ENCODE peak calls at places on chromosomes 13 and 19, in ten cellular contexts. One of them, this sample, is unnamed.
A peak's percentile ranks its signal among the peaks of the same experiment; 100 is the strongest.

GRCh38 chr13:102317593-102317992 is 84.3 kb downstream of the FGF14 start:
- DNase-seq in HFF-Myc: no peak
- DNase-seq in activated CD8-positive, alpha-beta T cell treated with anti-CD3 and anti-CD28 coated beads for 36 hours: no peak
- DNase-seq in AG04449: no peak
- DNase-seq in neural progenitor cell: no peak
- DNase-seq in A549: no peak
- DNase-seq in kidney epithelial cell: no peak
- DNase-seq in dorsolateral prefrontal cortex: peak; percentile 57
- DNase-seq in HFFc6: no peak
- DNase-seq in foreskin keratinocyte: no peak
- DNase-seq in this sample: no peak

GRCh38 chr13:34276764-34277163 is 458.8 kb downstream of the RFC3 start:
- DNase-seq in foreskin keratinocyte: no peak
- DNase-seq in HFFc6: no peak
- DNase-seq in kidney epithelial cell: no peak
- DNase-seq in neural progenitor cell: no peak
- DNase-seq in activated CD8-positive, alpha-beta T cell treated with anti-CD3 and anti-CD28 coated beads for 36 hours: no peak
- DNase-seq in AG04449: no peak
- DNase-seq in HFF-Myc: no peak
- DNase-seq in dorsolateral prefrontal cortex: no peak
- DNase-seq in A549: no peak
- DNase-seq in this sample: no peak

GRCh38 chr13:40599146-40599545 is 67.3 kb downstream of the FOXO1 start:
- DNase-seq in dorsolateral prefrontal cortex: no peak
- DNase-seq in activated CD8-positive, alpha-beta T cell treated with anti-CD3 and anti-CD28 coated beads for 36 hours: peak; percentile 53
- DNase-seq in kidney epithelial cell: no peak
- DNase-seq in A549: no peak
- DNase-seq in foreskin keratinocyte: no peak
- DNase-seq in neural progenitor cell: no peak
- DNase-seq in HFF-Myc: no peak
- DNase-seq in HFFc6: no peak
- DNase-seq in AG04449: no peak
- DNase-seq in this sample: no peak

GRCh38 chr13:35767256-35767981 is 290.9 kb upstream of the MAB21L1 start:
- DNase-seq in HFFc6: no peak
- DNase-seq in dorsolateral prefrontal cortex: no peak
- DNase-seq in activated CD8-positive, alpha-beta T cell treated with anti-CD3 and anti-CD28 coated beads for 36 hours: no peak
- DNase-seq in HFF-Myc: no peak
- DNase-seq in A549: no peak
- DNase-seq in neural progenitor cell: no peak
- DNase-seq in foreskin keratinocyte: no peak
- DNase-seq in AG04449: no peak
- DNase-seq in kidney epithelial cell: no peak
- DNase-seq in this sample: no peak

GRCh38 chr13:97275265-97275664 is 53.1 kb downstream of the MBNL2 start:
- DNase-seq in neural progenitor cell: no peak
- DNase-seq in foreskin keratinocyte: peak; percentile 80
- DNase-seq in dorsolateral prefrontal cortex: no peak
- DNase-seq in AG04449: no peak
- DNase-seq in kidney epithelial cell: no peak
- DNase-seq in activated CD8-positive, alpha-beta T cell treated with anti-CD3 and anti-CD28 coated beads for 36 hours: no peak
- DNase-seq in HFF-Myc: peak; percentile 84
- DNase-seq in HFFc6: peak; percentile 89
- DNase-seq in A549: no peak
- DNase-seq in this sample: no peak

GRCh38 chr13:80742027-80742426 is 401.1 kb upstream of the SPRY2 start:
- DNase-seq in neural progenitor cell: no peak
- DNase-seq in AG04449: no peak
- DNase-seq in kidney epithelial cell: no peak
- DNase-seq in HFF-Myc: no peak
- DNase-seq in HFFc6: no peak
- DNase-seq in activated CD8-positive, alpha-beta T cell treated with anti-CD3 and anti-CD28 coated beads for 36 hours: no peak
- DNase-seq in dorsolateral prefrontal cortex: no peak
- DNase-seq in foreskin keratinocyte: no peak
- DNase-seq in A549: no peak
- DNase-seq in this sample: no peak

GRCh38 chr13:73820285-73820684 is 313.9 kb downstream of the KLF12 start:
- DNase-seq in activated CD8-positive, alpha-beta T cell treated with anti-CD3 and anti-CD28 coated beads for 36 hours: no peak
- DNase-seq in HFFc6: no peak
- DNase-seq in neural progenitor cell: no peak
- DNase-seq in A549: no peak
- DNase-seq in kidney epithelial cell: no peak
- DNase-seq in foreskin keratinocyte: no peak
- DNase-seq in HFF-Myc: no peak
- DNase-seq in AG04449: no peak
- DNase-seq in dorsolateral prefrontal cortex: no peak
- DNase-seq in this sample: no peak

GRCh38 chr13:102399791-102400618 is 1.8 kb downstream of the FGF14 start:
- DNase-seq in kidney epithelial cell: no peak
- DNase-seq in A549: peak; percentile 28
- DNase-seq in AG04449: no peak
- DNase-seq in dorsolateral prefrontal cortex: peak; percentile 43
- DNase-seq in neural progenitor cell: peak; percentile 46
- DNase-seq in HFF-Myc: no peak
- DNase-seq in activated CD8-positive, alpha-beta T cell treated with anti-CD3 and anti-CD28 coated beads for 36 hours: peak; percentile 26
- DNase-seq in HFFc6: no peak
- DNase-seq in foreskin keratinocyte: peak; percentile 15
- DNase-seq in this sample: no peak

GRCh38 chr13:27372896-27373295 is 51.5 kb upstream of the GTF3A start:
- DNase-seq in AG04449: no peak
- DNase-seq in neural progenitor cell: peak; percentile 40
- DNase-seq in foreskin keratinocyte: no peak
- DNase-seq in HFFc6: no peak
- DNase-seq in activated CD8-positive, alpha-beta T cell treated with anti-CD3 and anti-CD28 coated beads for 36 hours: no peak
- DNase-seq in HFF-Myc: no peak
- DNase-seq in A549: no peak
- DNase-seq in kidney epithelial cell: no peak
- DNase-seq in dorsolateral prefrontal cortex: no peak
- DNase-seq in this sample: no peak
- TF ChIP-seq CTCF in AG04449: no peak
- TF ChIP-seq CTCF in neural progenitor cell: peak; percentile 20
- TF ChIP-seq CTCF in foreskin keratinocyte: peak; percentile 9
- TF ChIP-seq CTCF in HFFc6: no peak
- TF ChIP-seq CTCF in activated CD8-positive, alpha-beta T cell treated with anti-CD3 and anti-CD28 coated beads for 36 hours: no peak
- TF ChIP-seq CTCF in HFF-Myc: no peak
- TF ChIP-seq CTCF in A549: no peak
- TF ChIP-seq CTCF in kidney epithelial cell: no peak
- TF ChIP-seq CTCF in dorsolateral prefrontal cortex: no peak
- TF ChIP-seq CTCF in this sample: no peak

DNA sequence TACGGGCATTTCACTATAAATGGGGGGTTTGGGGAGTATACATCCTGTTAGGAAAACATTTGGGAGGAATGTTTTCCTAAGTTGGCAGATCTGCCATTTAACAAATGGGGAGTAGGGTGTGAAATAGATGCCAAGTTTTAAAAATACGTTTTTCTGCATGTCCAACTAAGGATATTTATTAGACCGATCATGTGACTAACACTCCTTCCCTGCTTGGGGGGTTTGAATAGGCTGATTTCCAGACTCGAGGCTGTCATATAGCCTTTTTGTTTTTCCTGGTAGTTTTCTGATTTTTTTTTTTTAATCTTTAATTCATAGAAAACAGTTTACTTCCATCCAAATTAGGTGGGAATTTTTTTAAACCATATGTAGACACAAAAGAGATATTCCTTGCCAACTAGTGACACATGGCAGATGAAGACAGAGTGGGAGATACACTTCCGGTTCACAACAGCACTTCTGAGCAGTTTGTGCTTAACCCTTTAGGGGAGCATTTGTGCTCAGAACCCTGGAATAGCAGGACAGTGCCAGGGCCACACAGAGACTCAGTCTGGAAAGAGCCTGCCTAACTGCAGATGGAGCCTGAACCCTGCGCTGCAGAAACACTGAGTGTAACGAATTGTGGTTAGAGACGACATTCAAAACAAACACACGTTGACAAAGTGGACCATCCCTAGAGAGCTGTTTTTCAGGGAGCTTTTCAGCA is 5.6 kb upstream of the GATAD2A start:
- DNase-seq in kidney epithelial cell: no peak
- DNase-seq in activated CD8-positive, alpha-beta T cell treated with anti-CD3 and anti-CD28 coated beads for 36 hours: no peak
- DNase-seq in AG04449: no peak
- DNase-seq in HFFc6: no peak
- DNase-seq in foreskin keratinocyte: no peak
- DNase-seq in HFF-Myc: peak; percentile 47
- DNase-seq in A549: no peak
- DNase-seq in dorsolateral prefrontal cortex: no peak
- DNase-seq in neural progenitor cell: no peak
- DNase-seq in this sample: no peak
- TF ChIP-seq CTCF in kidney epithelial cell: no peak
- TF ChIP-seq CTCF in activated CD8-positive, alpha-beta T cell treated with anti-CD3 and anti-CD28 coated beads for 36 hours: no peak
- TF ChIP-seq CTCF in AG04449: no peak
- TF ChIP-seq CTCF in HFFc6: no peak
- TF ChIP-seq CTCF in foreskin keratinocyte: no peak
- TF ChIP-seq CTCF in HFF-Myc: no peak
- TF ChIP-seq CTCF in A549: no peak
- TF ChIP-seq CTCF in dorsolateral prefrontal cortex: no peak
- TF ChIP-seq CTCF in neural progenitor cell: no peak
- TF ChIP-seq CTCF in this sample: no peak

GRCh38 chr19:10565567-10566407 is at the start of gene KRI1:
- DNase-seq in neural progenitor cell: peak; percentile 99
- DNase-seq in A549: peak; percentile 90
- DNase-seq in kidney epithelial cell: peak; percentile 81
- DNase-seq in HFF-Myc: peak; percentile 91
- DNase-seq in AG04449: peak; percentile 67
- DNase-seq in foreskin keratinocyte: peak; percentile 85
- DNase-seq in HFFc6: peak; percentile 96
- DNase-seq in activated CD8-positive, alpha-beta T cell treated with anti-CD3 and anti-CD28 coated beads for 36 hours: peak; percentile 99
- DNase-seq in dorsolateral prefrontal cortex: peak; percentile 97
- DNase-seq in this sample: peak; percentile 100

GRCh38 chr19:10566658-10567410 is 1.0 kb upstream of the KRI1 start:
- DNase-seq in kidney epithelial cell: no peak
- DNase-seq in HFFc6: no peak
- DNase-seq in neural progenitor cell: no peak
- DNase-seq in AG04449: no peak
- DNase-seq in foreskin keratinocyte: no peak
- DNase-seq in dorsolateral prefrontal cortex: no peak
- DNase-seq in A549: no peak
- DNase-seq in HFF-Myc: no peak
- DNase-seq in activated CD8-positive, alpha-beta T cell treated with anti-CD3 and anti-CD28 coated beads for 36 hours: peak; percentile 87
- DNase-seq in this sample: no peak

GRCh38 chr19:10562609-10563008 is 3.2 kb downstream of the KRI1 start:
- DNase-seq in AG04449: no peak
- DNase-seq in foreskin keratinocyte: no peak
- DNase-seq in dorsolateral prefrontal cortex: no peak
- DNase-seq in neural progenitor cell: no peak
- DNase-seq in HFFc6: no peak
- DNase-seq in A549: no peak
- DNase-seq in kidney epithelial cell: no peak
- DNase-seq in activated CD8-positive, alpha-beta T cell treated with anti-CD3 and anti-CD28 coated beads for 36 hours: no peak
- DNase-seq in HFF-Myc: no peak
- DNase-seq in this sample: no peak

GRCh38 chr19:10566408-10566657 is 523 bp upstream of the KRI1 start:
- DNase-seq in HFFc6: no peak
- DNase-seq in kidney epithelial cell: no peak
- DNase-seq in HFF-Myc: no peak
- DNase-seq in foreskin keratinocyte: no peak
- DNase-seq in A549: no peak
- DNase-seq in dorsolateral prefrontal cortex: no peak
- DNase-seq in activated CD8-positive, alpha-beta T cell treated with anti-CD3 and anti-CD28 coated beads for 36 hours: no peak
- DNase-seq in neural progenitor cell: no peak
- DNase-seq in AG04449: no peak
- DNase-seq in this sample: no peak

DNA sequence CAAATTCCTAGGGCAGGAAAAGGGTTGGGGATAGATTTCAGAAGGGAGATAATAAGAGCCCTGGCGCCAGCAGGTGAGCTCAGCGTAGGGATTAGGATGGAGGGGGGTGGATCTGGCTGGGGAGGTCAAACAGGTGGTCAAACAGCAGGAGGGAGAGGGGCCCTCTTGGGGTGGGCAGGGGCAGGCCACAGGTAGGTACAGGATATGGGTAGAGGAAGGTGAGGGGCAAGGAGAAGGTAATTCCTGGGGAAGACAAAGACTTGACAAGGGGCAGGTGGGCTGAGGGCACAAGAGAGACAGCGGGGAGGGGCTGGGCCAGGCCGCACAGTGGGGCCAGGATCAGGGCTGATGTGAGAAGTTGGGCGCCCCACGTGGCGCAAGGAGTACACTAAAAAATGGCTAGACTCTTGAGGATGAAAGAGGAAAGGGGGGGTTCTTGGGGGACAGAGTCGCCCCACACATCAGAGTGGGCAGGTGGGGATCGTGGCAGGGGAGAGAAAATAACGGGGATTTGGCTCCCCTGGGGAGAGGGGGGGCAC is 713 bp downstream of the KRI1 start:
- DNase-seq in HFFc6: no peak
- DNase-seq in activated CD8-positive, alpha-beta T cell treated with anti-CD3 and anti-CD28 coated beads for 36 hours: peak; percentile 80
- DNase-seq in HFF-Myc: no peak
- DNase-seq in A549: peak; percentile 67
- DNase-seq in kidney epithelial cell: no peak
- DNase-seq in dorsolateral prefrontal cortex: no peak
- DNase-seq in foreskin keratinocyte: no peak
- DNase-seq in neural progenitor cell: peak; percentile 81
- DNase-seq in AG04449: no peak
- DNase-seq in this sample: no peak
- TF ChIP-seq CTCF in HFFc6: no peak
- TF ChIP-seq CTCF in activated CD8-positive, alpha-beta T cell treated with anti-CD3 and anti-CD28 coated beads for 36 hours: peak; percentile 24
- TF ChIP-seq CTCF in HFF-Myc: peak; percentile 16
- TF ChIP-seq CTCF in A549: no peak
- TF ChIP-seq CTCF in kidney epithelial cell: peak; percentile 33
- TF ChIP-seq CTCF in dorsolateral prefrontal cortex: no peak
- TF ChIP-seq CTCF in foreskin keratinocyte: peak; percentile 44
- TF ChIP-seq CTCF in neural progenitor cell: peak; percentile 43
- TF ChIP-seq CTCF in AG04449: peak; percentile 51
- TF ChIP-seq CTCF in this sample: peak; percentile 12

GRCh38 chr19:5356428-5356827 is 15.8 kb upstream of the PTPRS start:
- DNase-seq in AG04449: no peak
- DNase-seq in kidney epithelial cell: no peak
- DNase-seq in A549: no peak
- DNase-seq in foreskin keratinocyte: no peak
- DNase-seq in dorsolateral prefrontal cortex: no peak
- DNase-seq in activated CD8-positive, alpha-beta T cell treated with anti-CD3 and anti-CD28 coated beads for 36 hours: no peak
- DNase-seq in HFFc6: no peak
- DNase-seq in neural progenitor cell: peak; percentile 31
- DNase-seq in HFF-Myc: no peak
- DNase-seq in this sample: no peak

GRCh38 chr19:5355076-5355475 is 14.5 kb upstream of the PTPRS start:
- DNase-seq in foreskin keratinocyte: no peak
- DNase-seq in activated CD8-positive, alpha-beta T cell treated with anti-CD3 and anti-CD28 coated beads for 36 hours: no peak
- DNase-seq in dorsolateral prefrontal cortex: no peak
- DNase-seq in neural progenitor cell: no peak
- DNase-seq in kidney epithelial cell: no peak
- DNase-seq in HFFc6: no peak
- DNase-seq in HFF-Myc: no peak
- DNase-seq in A549: no peak
- DNase-seq in AG04449: no peak
- DNase-seq in this sample: no peak

GRCh38 chr19:5355693-5356092 is 15.1 kb upstream of the PTPRS start:
- DNase-seq in activated CD8-positive, alpha-beta T cell treated with anti-CD3 and anti-CD28 coated beads for 36 hours: no peak
- DNase-seq in kidney epithelial cell: no peak
- DNase-seq in AG04449: no peak
- DNase-seq in HFF-Myc: no peak
- DNase-seq in HFFc6: no peak
- DNase-seq in foreskin keratinocyte: no peak
- DNase-seq in neural progenitor cell: no peak
- DNase-seq in dorsolateral prefrontal cortex: no peak
- DNase-seq in A549: no peak
- DNase-seq in this sample: no peak

GRCh38 chr19:5352229-5352763 is 11.7 kb upstream of the PTPRS start:
- DNase-seq in foreskin keratinocyte: no peak
- DNase-seq in kidney epithelial cell: no peak
- DNase-seq in neural progenitor cell: peak; percentile 45
- DNase-seq in activated CD8-positive, alpha-beta T cell treated with anti-CD3 and anti-CD28 coated beads for 36 hours: no peak
- DNase-seq in dorsolateral prefrontal cortex: no peak
- DNase-seq in A549: no peak
- DNase-seq in HFFc6: peak; percentile 36
- DNase-seq in HFF-Myc: no peak
- DNase-seq in AG04449: no peak
- DNase-seq in this sample: no peak

GRCh38 chr19:5354403-5354802 is 13.8 kb upstream of the PTPRS start:
- DNase-seq in foreskin keratinocyte: no peak
- DNase-seq in dorsolateral prefrontal cortex: no peak
- DNase-seq in activated CD8-positive, alpha-beta T cell treated with anti-CD3 and anti-CD28 coated beads for 36 hours: peak; percentile 59
- DNase-seq in A549: no peak
- DNase-seq in kidney epithelial cell: no peak
- DNase-seq in HFF-Myc: no peak
- DNase-seq in AG04449: no peak
- DNase-seq in HFFc6: no peak
- DNase-seq in neural progenitor cell: peak; percentile 39
- DNase-seq in this sample: no peak
- TF ChIP-seq CTCF in foreskin keratinocyte: peak; percentile 55
- TF ChIP-seq CTCF in dorsolateral prefrontal cortex: no peak
- TF ChIP-seq CTCF in activated CD8-positive, alpha-beta T cell treated with anti-CD3 and anti-CD28 coated beads for 36 hours: peak; percentile 50
- TF ChIP-seq CTCF in A549: no peak
- TF ChIP-seq CTCF in kidney epithelial cell: peak; percentile 27
- TF ChIP-seq CTCF in HFF-Myc: peak; percentile 47
- TF ChIP-seq CTCF in AG04449: peak; percentile 38
- TF ChIP-seq CTCF in HFFc6: peak; percentile 50
- TF ChIP-seq CTCF in neural progenitor cell: peak; percentile 40
- TF ChIP-seq CTCF in this sample: no peak